ENCODE peak calls at places on chromosomes 12 and 14, in nine cellular contexts. F is IMR-90; S is effector memory CD4-positive, alpha-beta T cell; D is Peyer's patch; N is cardiac muscle cell; R is transverse colon; W is astrocyte; E is MM.1S; K is right cardiac atrium. B is an unnamed sample.

GRCh38 chr14:91573894-91574837 is 64.1 kb upstream of the PPP4R3A start:
- DNase-seq in F (peak; percentile 25), R (peak; percentile 77), D (peak; percentile 28), K (peak; percentile 62), W (peak; percentile 30), S (peak; percentile 45), N (peak; percentile 48), E (peak; percentile 17), B (peak; percentile 54)

GRCh38 chr14:52703225-52703624 is 3.8 kb upstream of the PSMC6 start:
- DNase-seq in E (no peak), F (peak; percentile 98), W (peak; percentile 92), S (no peak), N (peak; percentile 98), D (no peak), K (no peak), R (peak; percentile 54), B (no peak)

GRCh38 chr12:131260251-131260905 is 306.7 kb downstream of the ADGRD1 start:
- DNase-seq in N (no peak), F (no peak), S (no peak), D (no peak), W (no peak), E (no peak), K (peak; percentile 24), R (no peak), B (no peak)

GRCh38 chr14:81710232-81710845 is 176.7 kb upstream of the SEL1L start:
- DNase-seq in S (no peak), D (no peak), W (no peak), N (peak; percentile 41), R (no peak), K (no peak), F (peak; percentile 1), E (peak; percentile 34), B (no peak)

GRCh38 chr14:30751646-30752416 is 122.5 kb upstream of the COCH start:
- DNase-seq in S (no peak), F (no peak), N (no peak), K (no peak), E (no peak), W (no peak), D (no peak), R (no peak), B (peak; percentile 15)

GRCh38 chr14:64198021-64198420 is 96.2 kb downstream of the ESR2 start:
- DNase-seq in W (no peak), E (no peak), N (no peak), R (no peak), F (no peak), D (no peak), S (no peak), K (no peak), B (no peak)

GRCh38 chr14:33835677-33836076 is 115.2 kb downstream of the EGLN3 start:
- DNase-seq in W (no peak), F (no peak), R (no peak), D (no peak), K (no peak), S (no peak), N (no peak), E (no peak), B (no peak)

GRCh38 chr12:26937443-26937862 is 328 bp downstream of the INTS13 start:
- DNase-seq in N (no peak), E (peak; percentile 40), F (no peak), S (no peak), W (no peak), D (no peak), R (no peak), K (no peak), B (no peak)

GRCh38 chr14:35897616-35898111 is 71.5 kb downstream of the BRMS1L start:
- DNase-seq in D (no peak), S (no peak), E (no peak), F (no peak), R (peak; percentile 35), N (no peak), K (no peak), W (no peak), B (no peak)

GRCh38 chr14:72818998-72819397 is 74.9 kb downstream of the DPF3 start:
- DNase-seq in N (no peak), S (no peak), R (no peak), E (no peak), W (no peak), D (no peak), F (no peak), K (no peak), B (no peak)

GRCh38 chr12:93176166-93176565 is 201.6 kb upstream of the NUDT4 start:
- DNase-seq in D (no peak), S (no peak), N (peak; percentile 55), F (peak; percentile 76), W (peak; percentile 66), K (no peak), E (no peak), R (no peak), B (no peak)

GRCh38 chr14:77148510-77149231 is 7.1 kb upstream of the ZDHHC22 start:
- DNase-seq in S (no peak), F (no peak), N (no peak), E (no peak), R (no peak), D (no peak), W (no peak), K (no peak), B (no peak)

GRCh38 chr14:41922014-41922413 is 315.3 kb downstream of the LRFN5 start:
- DNase-seq in F (no peak), R (no peak), W (no peak), K (no peak), E (no peak), N (no peak), S (no peak), D (no peak), B (no peak)

GRCh38 chr14:21234112-21234511 is 35.1 kb downstream of the HNRNPC start:
- DNase-seq in E (no peak), D (no peak), F (no peak), S (no peak), N (peak; percentile 17), K (no peak), R (no peak), W (no peak), B (no peak)

GRCh38 chr14:29817767-29818166 is 109.9 kb downstream of the PRKD1 start:
- DNase-seq in W (no peak), F (no peak), K (no peak), E (no peak), S (no peak), D (no peak), R (no peak), N (no peak), B (no peak)

GRCh38 chr14:94485944-94486841 is 10.2 kb upstream of the SERPINA9 start:
- DNase-seq in D (no peak), S (peak; percentile 3), R (peak; percentile 41), F (peak; percentile 46), K (peak; percentile 74), N (peak; percentile 67), E (no peak), W (peak; percentile 23), B (peak; percentile 11)

GRCh38 chr12:97109441-97109840 is 202.4 kb downstream of the NEDD1 start:
- DNase-seq in W (no peak), F (no peak), E (no peak), S (no peak), N (no peak), D (no peak), K (no peak), R (no peak), B (no peak)

GRCh38 chr12:132162508-132163031 is 18.3 kb downstream of the NOC4L start:
- DNase-seq in F (peak; percentile 77), D (no peak), E (no peak), N (peak; percentile 84), R (no peak), W (peak; percentile 80), K (peak; percentile 80), S (no peak), B (no peak)

GRCh38 chr14:23895480-23895879 is 58.1 kb upstream of the DHRS4 start:
- DNase-seq in K (no peak), F (no peak), W (no peak), R (no peak), D (no peak), E (no peak), N (peak; percentile 6), S (no peak), B (no peak)

DNA sequence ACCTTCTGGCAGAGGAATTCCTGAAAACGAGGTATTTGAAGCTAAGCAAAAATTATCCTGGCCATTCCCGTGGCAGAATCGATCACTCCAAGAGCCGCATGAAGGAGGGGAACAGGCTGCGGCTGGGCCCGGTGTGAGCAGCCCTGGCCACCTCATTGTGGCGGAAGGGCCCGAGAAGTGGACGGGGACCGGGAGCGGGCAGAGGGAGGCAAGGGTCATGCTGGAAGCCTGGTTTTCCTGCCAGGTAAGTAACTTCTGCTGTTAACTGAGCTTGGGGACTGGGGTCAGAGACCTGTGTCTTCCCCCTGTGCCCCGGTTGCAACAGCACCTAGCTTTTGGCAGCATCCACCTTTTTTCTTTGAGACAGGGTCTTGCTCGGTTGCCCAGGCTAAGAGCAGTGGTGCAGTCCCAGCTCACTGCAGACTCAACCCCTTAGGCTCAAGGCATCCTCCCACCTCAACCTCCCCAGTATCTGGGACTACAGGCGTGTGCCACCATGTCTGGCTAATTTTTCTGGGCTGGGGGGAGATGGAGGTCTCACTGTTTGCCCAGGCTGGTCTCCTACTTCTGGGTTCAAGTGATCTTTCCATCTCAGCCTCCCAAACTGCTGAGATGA is 173.9 kb upstream of the MYL2 start:
- DNase-seq in D (no peak), R (no peak), W (no peak), S (no peak), F (no peak), E (no peak), K (no peak), N (no peak), B (no peak)
- H3K9me3 ChIP-seq in D (no peaks in the 10 kb centered on the region), R (no peaks in the 10 kb centered on the region), W (no peaks in the 10 kb centered on the region), S (no peaks in the 10 kb centered on the region), F (no peaks in the 10 kb centered on the region), E (no peaks in the 10 kb centered on the region), K (no peaks in the 10 kb centered on the region), N (no peaks in the 10 kb centered on the region), B (no peaks in the 10 kb centered on the region)

GRCh38 chr14:60252630-60253029 is 3.6 kb downstream of the PPM1A start:
- DNase-seq in W (no peak), S (no peak), D (no peak), N (no peak), F (no peak), E (no peak), R (no peak), K (no peak), B (no peak)
- H3K4me3 ChIP-seq in W (no peak overlapping the region), S (no peak overlapping the region), D (no peak overlapping the region), N (no peak overlapping the region), F (no peak overlapping the region), E (no peak overlapping the region), R (no peak overlapping the region), K (no peak overlapping the region), B (peak overlapping the region; percentile 22)

DNA sequence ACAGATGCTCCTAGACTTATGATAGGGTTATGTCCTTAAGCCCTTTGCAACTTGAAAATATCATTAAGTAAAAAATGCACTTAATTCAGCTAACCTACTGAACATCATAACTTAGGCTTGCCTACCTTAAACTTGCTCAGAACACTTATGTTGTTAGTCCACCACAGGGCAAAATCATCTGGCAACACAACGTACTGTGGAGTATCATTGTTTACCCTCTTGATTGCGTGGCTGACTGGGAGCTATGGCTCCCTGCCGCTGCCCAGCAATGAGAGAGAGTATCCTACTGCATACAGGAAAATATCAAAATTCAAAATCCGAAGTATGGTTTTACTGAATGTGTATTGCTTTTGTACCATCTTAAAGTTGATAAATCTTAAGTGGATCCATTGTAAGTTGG is 105.5 kb downstream of the SOX5 start:
- DNase-seq in N (no peak), R (no peak), D (no peak), K (no peak), F (no peak), S (no peak), W (no peak), E (no peak), B (no peak)
- H3K9me3 ChIP-seq in N (no peaks in the 10 kb centered on the region), R (no peaks in the 10 kb centered on the region), D (no peaks in the 10 kb centered on the region), K (no peaks in the 10 kb centered on the region), F (no peaks in the 10 kb centered on the region), S (no peaks in the 10 kb centered on the region), W (no peaks in the 10 kb centered on the region), E (no peaks in the 10 kb centered on the region), B (no peaks in the 10 kb centered on the region)

GRCh38 chr12:39448038-39448437 is 5.1 kb upstream of the KIF21A start:
- DNase-seq in N (no peak), F (no peak), K (no peak), R (no peak), D (no peak), S (no peak), E (no peak), W (no peak), B (no peak)
- H3K4me3 ChIP-seq in N (no peak overlapping the region), F (no peak overlapping the region), K (no peak overlapping the region), R (no peak overlapping the region), D (no peak overlapping the region), S (no peak overlapping the region), E (no peak overlapping the region), W (no peak overlapping the region), B (no peak overlapping the region)